ENCODE peak calls at places on chromosomes 13 and 19, in six cellular contexts. I is HT1080; Z is hippocampal formation; S is lung; T is stimulated activated CD4-positive, alpha-beta T cell treated with anti-CD3 and anti-CD28 coated beads, Interleukin-15, amount 100 ng/mL, for 1 hour; V is activated CD4-positive, alpha-beta memory T cell treated with anti-CD3 and anti-CD28 coated beads, Interleukin-2, amount 10 ng/mL, durations not matched to agents 7 days and 5 days. L is an unnamed sample.

GRCh38 chr19:17340871-17341357 is 3.6 kb downstream of the GTPBP3 start:
- DNase-seq in I (no peak), Z (no peak), S (no peak), T (no peak), V (no peak), L (no peak)

GRCh38 chr19:38303517-38304351 is at the start of gene C19orf33:
- DNase-seq in I (peak), Z (no peak), S (peak), T (no peak), V (no peak), L (no peak)

GRCh38 chr13:63425131-63425530 is 2009.5 kb upstream of the PCDH20 start:
- DNase-seq in I (no peak), Z (no peak), S (no peak), T (no peak), V (no peak), L (no peak)

GRCh38 chr19:38277549-38277948 is 13.2 kb downstream of the SPINT2 start:
- DNase-seq in I (no peak), Z (no peak), S (no peak), T (no peak), V (no peak), L (no peak)

GRCh38 chr13:25771641-25772478 is 280.0 kb downstream of the SHISA2 start:
- DNase-seq in I (peak), Z (no peak), S (no peak), T (no peak), V (no peak), L (no peak)

GRCh38 chr13:27792393-27793218 is at the start of gene GSX1:
- DNase-seq in I (peak), Z (no peak), S (peak), T (no peak), V (peak), L (no peak)

GRCh38 chr13:108834193-108834592 is 204.8 kb downstream of the MYO16 start:
- DNase-seq in I (no peak), Z (no peak), S (no peak), T (no peak), V (no peak), L (no peak)

GRCh38 chr19:1373534-1374249 is 10.0 kb upstream of the NDUFS7 start:
- DNase-seq in I (no peak), Z (no peak), S (no peak), T (no peak), V (no peak), L (no peak)

GRCh38 chr19:18649371-18650047 is 12.7 kb downstream of the KLHL26 start:
- DNase-seq in I (no peak), Z (no peak), S (peak), T (no peak), V (no peak), L (no peak)

GRCh38 chr19:38928406-38929001 is 2.1 kb downstream of the SARS2 start:
- DNase-seq in I (no peak), Z (no peak), S (no peak), T (no peak), V (no peak), L (no peak)

GRCh38 chr19:33511346-33511745 is 10.2 kb downstream of the PEPD start:
- DNase-seq in I (no peak), Z (no peak), S (no peak), T (no peak), V (no peak), L (no peak)

GRCh38 chr19:48511800-48512503 is at the start of gene LMTK3:
- DNase-seq in I (peak), Z (peak), S (no peak), T (peak), V (peak), L (peak)

GRCh38 chr13:96851856-96852255 is 142.4 kb downstream of the OXGR1 start:
- DNase-seq in I (no peak), Z (no peak), S (no peak), T (no peak), V (no peak), L (no peak)